ENCODE peak calls at places on chromosome 20, in nine cellular contexts. V is stimulated activated CD4-positive, alpha-beta T cell treated with anti-CD3 and anti-CD28 coated beads, Interleukin-1b, Interleukin-23, amount 100 ng/mL, for 48 hours; E is dermis microvascular lymphatic vessel endothelial cell; G is IMR-90; Y is AG09319; M is cardiac muscle cell; N is heart left ventricle; P is lower lobe of right lung; Z is bronchial epithelial cell. C is an unnamed sample.

GRCh38 chr20:33689973-33690372 is 3.8 kb upstream of the E2F1 start:
- DNase-seq in V (peak), E (no peak), G (peak), Y (no peak), M (peak), N (no peak), P (no peak), Z (no peak), C (no peak)

GRCh38 chr20:62142252-62143117 is 709 bp downstream of the PSMA7 start:
- DNase-seq in V (peak), E (no peak), G (no peak), Y (no peak), M (no peak), N (no peak), P (no peak), Z (no peak), C (peak)

GRCh38 chr20:19478320-19478719 is 265.9 kb downstream of the SLC24A3 start:
- DNase-seq in V (no peak), E (no peak), G (no peak), Y (no peak), M (no peak), N (no peak), P (no peak), Z (no peak), C (no peak)

GRCh38 chr20:56690531-56691175 is 61.5 kb downstream of the TFAP2C start:
- DNase-seq in V (no peak), E (no peak), G (no peak), Y (no peak), M (no peak), N (no peak), P (no peak), Z (peak), C (no peak)

GRCh38 chr20:13863244-13863643 is 78.4 kb downstream of the NDUFAF5 start:
- DNase-seq in V (no peak), E (no peak), G (no peak), Y (no peak), M (no peak), N (no peak), P (no peak), Z (no peak), C (no peak)

GRCh38 chr20:51028616-51029263 is 5.8 kb upstream of the KCNG1 start:
- DNase-seq in V (no peak), E (no peak), G (no peak), Y (no peak), M (no peak), N (no peak), P (no peak), Z (no peak), C (no peak)

GRCh38 chr20:61251529-61252393 is at the start of gene CDH4:
- DNase-seq in V (no peak), E (no peak), G (no peak), Y (no peak), M (peak), N (no peak), P (no peak), Z (no peak), C (no peak)

GRCh38 chr20:59040682-59041081 is 1.9 kb downstream of the PRELID3B start:
- DNase-seq in V (no peak), E (no peak), G (no peak), Y (no peak), M (no peak), N (no peak), P (no peak), Z (no peak), C (no peak)

GRCh38 chr20:58855506-58856314 is 3.2 kb downstream of the GNAS start:
- DNase-seq in V (no peak), E (no peak), G (no peak), Y (no peak), M (no peak), N (no peak), P (no peak), Z (peak), C (no peak)

GRCh38 chr20:17533396-17533795 is 2.2 kb upstream of the BFSP1 start:
- DNase-seq in V (no peak), E (no peak), G (peak), Y (no peak), M (peak), N (no peak), P (no peak), Z (peak), C (no peak)

GRCh38 chr20:44074252-44075151 is 112.5 kb downstream of the JPH2 start:
- DNase-seq in V (no peak), E (no peak), G (peak), Y (peak), M (peak), N (peak), P (no peak), Z (peak), C (no peak)